ENCODE peak calls at places on chromosomes 5 and 9, in five cellular contexts. One of them, this sample, is unnamed.

GRCh38 chr9:135348076-135348787 is 131.3 kb upstream of the PPP1R26 start:
- DNase-seq in iris pigment epithelial cell: no peak
- DNase-seq in NCI-H1092 treated with DMSO at 0.1 percent for 48 hours: no peak
- DNase-seq in GM18507: no peak
- DNase-seq in NCI-H1417: no peak
- DNase-seq in this sample: no peak

GRCh38 chr5:134840811-134841210 is 5.0 kb upstream of the C5orf24 start:
- DNase-seq in iris pigment epithelial cell: no peak
- DNase-seq in NCI-H1092 treated with DMSO at 0.1 percent for 48 hours: no peak
- DNase-seq in GM18507: no peak
- DNase-seq in NCI-H1417: no peak
- DNase-seq in this sample: no peak

GRCh38 chr5:80097516-80097915 is 62.4 kb downstream of the THBS4 start:
- DNase-seq in iris pigment epithelial cell: no peak
- DNase-seq in NCI-H1092 treated with DMSO at 0.1 percent for 48 hours: no peak
- DNase-seq in GM18507: no peak
- DNase-seq in NCI-H1417: no peak
- DNase-seq in this sample: no peak

GRCh38 chr5:97629281-97629680 is 446.2 kb upstream of the RIOK2 start:
- DNase-seq in iris pigment epithelial cell: peak; percentile 66
- DNase-seq in NCI-H1092 treated with DMSO at 0.1 percent for 48 hours: no peak
- DNase-seq in GM18507: no peak
- DNase-seq in NCI-H1417: peak; percentile 20
- DNase-seq in this sample: no peak

GRCh38 chr5:107670927-107671741 is at the start of gene EFNA5:
- DNase-seq in iris pigment epithelial cell: peak; percentile 76
- DNase-seq in NCI-H1092 treated with DMSO at 0.1 percent for 48 hours: peak; percentile 59
- DNase-seq in GM18507: no peak
- DNase-seq in NCI-H1417: peak; percentile 78
- DNase-seq in this sample: peak; percentile 55

GRCh38 chr5:152676177-152676576 is 271.1 kb upstream of the NMUR2 start:
- DNase-seq in iris pigment epithelial cell: no peak
- DNase-seq in NCI-H1092 treated with DMSO at 0.1 percent for 48 hours: no peak
- DNase-seq in GM18507: no peak
- DNase-seq in NCI-H1417: peak; percentile 79
- DNase-seq in this sample: no peak

GRCh38 chr9:86723351-86723750 is 224.0 kb downstream of the GAS1 start:
- DNase-seq in iris pigment epithelial cell: no peak
- DNase-seq in NCI-H1092 treated with DMSO at 0.1 percent for 48 hours: no peak
- DNase-seq in GM18507: no peak
- DNase-seq in NCI-H1417: no peak
- DNase-seq in this sample: no peak

GRCh38 chr9:75889577-75889976 is 896 bp upstream of the PCSK5 start:
- DNase-seq in iris pigment epithelial cell: no peak
- DNase-seq in NCI-H1092 treated with DMSO at 0.1 percent for 48 hours: no peak
- DNase-seq in GM18507: no peak
- DNase-seq in NCI-H1417: no peak
- DNase-seq in this sample: no peak

GRCh38 chr5:100777680-100778281 is 125.3 kb downstream of the ST8SIA4 start:
- DNase-seq in iris pigment epithelial cell: peak; percentile 91
- DNase-seq in NCI-H1092 treated with DMSO at 0.1 percent for 48 hours: no peak
- DNase-seq in GM18507: no peak
- DNase-seq in NCI-H1417: no peak
- DNase-seq in this sample: no peak

GRCh38 chr9:86079421-86080111 is 19.8 kb downstream of the GOLM1 start:
- DNase-seq in iris pigment epithelial cell: no peak
- DNase-seq in NCI-H1092 treated with DMSO at 0.1 percent for 48 hours: no peak
- DNase-seq in GM18507: no peak
- DNase-seq in NCI-H1417: peak; percentile 69
- DNase-seq in this sample: no peak

GRCh38 chr9:128555180-128555721 is 2.9 kb downstream of the SPTAN1 start:
- DNase-seq in iris pigment epithelial cell: peak; percentile 84
- DNase-seq in NCI-H1092 treated with DMSO at 0.1 percent for 48 hours: no peak
- DNase-seq in GM18507: no peak
- DNase-seq in NCI-H1417: peak; percentile 19
- DNase-seq in this sample: peak; percentile 28

GRCh38 chr9:129569506-129570449 is 51.1 kb downstream of the C9orf50 start:
- DNase-seq in iris pigment epithelial cell: peak; percentile 69
- DNase-seq in NCI-H1092 treated with DMSO at 0.1 percent for 48 hours: no peak
- DNase-seq in GM18507: no peak
- DNase-seq in NCI-H1417: peak; percentile 32
- DNase-seq in this sample: no peak

GRCh38 chr9:116842658-116843057 is 155.6 kb downstream of the TRIM32 start:
- DNase-seq in iris pigment epithelial cell: no peak
- DNase-seq in NCI-H1092 treated with DMSO at 0.1 percent for 48 hours: no peak
- DNase-seq in GM18507: no peak
- DNase-seq in NCI-H1417: peak; percentile 83
- DNase-seq in this sample: no peak

GRCh38 chr5:34930870-34931269 is 1.5 kb downstream of the DNAJC21 start:
- DNase-seq in iris pigment epithelial cell: no peak
- DNase-seq in NCI-H1092 treated with DMSO at 0.1 percent for 48 hours: no peak
- DNase-seq in GM18507: no peak
- DNase-seq in NCI-H1417: no peak
- DNase-seq in this sample: no peak

GRCh38 chr5:14672508-14673394 is 8.2 kb downstream of the OTULIN start:
- DNase-seq in iris pigment epithelial cell: no peak
- DNase-seq in NCI-H1092 treated with DMSO at 0.1 percent for 48 hours: no peak
- DNase-seq in GM18507: no peak
- DNase-seq in NCI-H1417: no peak
- DNase-seq in this sample: no peak

GRCh38 chr5:69129413-69129812 is 35.6 kb downstream of the SLC30A5 start:
- DNase-seq in iris pigment epithelial cell: peak; percentile 89
- DNase-seq in NCI-H1092 treated with DMSO at 0.1 percent for 48 hours: no peak
- DNase-seq in GM18507: no peak
- DNase-seq in NCI-H1417: no peak
- DNase-seq in this sample: no peak

GRCh38 chr9:128908372-128908771 is 12.4 kb upstream of the PHYHD1 start:
- DNase-seq in iris pigment epithelial cell: no peak
- DNase-seq in NCI-H1092 treated with DMSO at 0.1 percent for 48 hours: no peak
- DNase-seq in GM18507: no peak
- DNase-seq in NCI-H1417: no peak
- DNase-seq in this sample: no peak

GRCh38 chr5:65855758-65856157 is 70.6 kb upstream of the ERBIN start:
- DNase-seq in iris pigment epithelial cell: no peak
- DNase-seq in NCI-H1092 treated with DMSO at 0.1 percent for 48 hours: peak; percentile 6
- DNase-seq in GM18507: no peak
- DNase-seq in NCI-H1417: no peak
- DNase-seq in this sample: no peak

GRCh38 chr5:174327317-174327864 is 281.9 kb downstream of the NSG2 start:
- DNase-seq in iris pigment epithelial cell: peak; percentile 61
- DNase-seq in NCI-H1092 treated with DMSO at 0.1 percent for 48 hours: peak; percentile 5
- DNase-seq in GM18507: peak; percentile 38
- DNase-seq in NCI-H1417: peak; percentile 62
- DNase-seq in this sample: peak; percentile 87

GRCh38 chr5:51816427-51816826 is 433.2 kb downstream of the ISL1 start:
- DNase-seq in iris pigment epithelial cell: no peak
- DNase-seq in NCI-H1092 treated with DMSO at 0.1 percent for 48 hours: no peak
- DNase-seq in GM18507: no peak
- DNase-seq in NCI-H1417: no peak
- DNase-seq in this sample: no peak

GRCh38 chr9:136725612-136726011 is 13.2 kb downstream of the DIPK1B start:
- DNase-seq in iris pigment epithelial cell: peak; percentile 89
- DNase-seq in NCI-H1092 treated with DMSO at 0.1 percent for 48 hours: no peak
- DNase-seq in GM18507: no peak
- DNase-seq in NCI-H1417: no peak
- DNase-seq in this sample: no peak

GRCh38 chr9:137049544-137050449 is 3.8 kb upstream of the NPDC1 start:
- DNase-seq in iris pigment epithelial cell: peak; percentile 33
- DNase-seq in NCI-H1092 treated with DMSO at 0.1 percent for 48 hours: peak; percentile 65
- DNase-seq in GM18507: no peak
- DNase-seq in NCI-H1417: peak; percentile 62
- DNase-seq in this sample: peak; percentile 77

GRCh38 chr9:136017813-136018190 is 56.6 kb upstream of the UBAC1 start:
- DNase-seq in iris pigment epithelial cell: no peak
- DNase-seq in NCI-H1092 treated with DMSO at 0.1 percent for 48 hours: no peak
- DNase-seq in GM18507: no peak
- DNase-seq in NCI-H1417: peak; percentile 66
- DNase-seq in this sample: peak; percentile 3